ENCODE peak calls at places on chromosome 10, in eight cellular contexts. L, C, K, J, A, S, F and P are unnamed samples.

GRCh38 chr10:2246747-2247146 is 509.4 kb upstream of the ADARB2 start:
- DNase-seq in S (no peak), C (no peak), L (no peak), K (no peak), F (no peak), J (no peak), A (no peak), P (no peak)

GRCh38 chr10:100345570-100346330 is 1.3 kb upstream of the SCD start:
- DNase-seq in C (peak), J (peak), S (no peak), A (no peak), L (no peak), F (no peak), K (no peak), P (no peak)

GRCh38 chr10:98466916-98467505 is 20.3 kb upstream of the HPS1 start:
- DNase-seq in C (no peak), S (no peak), A (no peak), L (no peak), J (no peak), K (no peak), F (no peak), P (no peak)

GRCh38 chr10:30812018-30812851 is 182.7 kb upstream of the LYZL2 start:
- DNase-seq in F (no peak), L (no peak), A (no peak), J (no peak), S (no peak), K (no peak), C (no peak), P (peak)

GRCh38 chr10:25465582-25466372 is 291.0 kb downstream of the GPR158 start:
- DNase-seq in A (no peak), K (no peak), C (no peak), L (no peak), S (peak), F (no peak), J (peak), P (no peak)

GRCh38 chr10:75109459-75109778 is 2.0 kb upstream of the SAMD8 start:
- DNase-seq in A (no peak), K (no peak), F (no peak), J (no peak), S (no peak), L (no peak), C (no peak), P (no peak)

GRCh38 chr10:131016556-131016955 is 295.0 kb downstream of the TCERG1L start:
- DNase-seq in C (no peak), K (no peak), L (no peak), J (no peak), A (no peak), S (no peak), F (no peak), P (no peak)

GRCh38 chr10:102229810-102230263 is 3.7 kb downstream of the ELOVL3 start:
- DNase-seq in A (peak), C (peak), J (peak), K (peak), L (peak), S (peak), F (peak), P (no peak)

GRCh38 chr10:58373446-58373834 is 11.8 kb upstream of the TFAM start:
- DNase-seq in S (no peak), A (no peak), L (no peak), K (no peak), J (no peak), C (peak), F (no peak), P (no peak)

GRCh38 chr10:77505431-77506334 is 131.9 kb downstream of the KCNMA1 start:
- DNase-seq in J (peak), F (no peak), A (no peak), C (peak), L (no peak), K (peak), S (no peak), P (peak)

GRCh38 chr10:71300555-71301370 is 18.3 kb upstream of the SLC29A3 start:
- DNase-seq in A (no peak), S (peak), J (no peak), C (no peak), F (no peak), L (no peak), K (no peak), P (no peak)

GRCh38 chr10:72692897-72693598 is 1.1 kb downstream of the MCU start:
- DNase-seq in S (no peak), F (no peak), L (no peak), C (no peak), J (no peak), A (no peak), K (no peak), P (no peak)

GRCh38 chr10:12534824-12535223 is 185.5 kb downstream of the CAMK1D start:
- DNase-seq in S (no peak), K (no peak), L (no peak), J (no peak), A (no peak), C (no peak), F (no peak), P (no peak)

GRCh38 chr10:83553366-83553765 is 585.9 kb upstream of the GHITM start:
- DNase-seq in K (no peak), A (no peak), F (no peak), C (no peak), J (no peak), L (no peak), S (no peak), P (no peak)

GRCh38 chr10:121322776-121323175 is 275.5 kb downstream of the FGFR2 start:
- DNase-seq in C (no peak), L (no peak), K (no peak), F (no peak), A (no peak), J (no peak), S (no peak), P (no peak)

GRCh38 chr10:71708301-71708703 is 11.3 kb downstream of the C10orf105 start:
- DNase-seq in S (no peak), C (no peak), J (no peak), L (peak), K (no peak), F (peak), A (no peak), P (no peak)

GRCh38 chr10:31290386-31290785 is 28.6 kb upstream of the ZEB1 start:
- DNase-seq in S (no peak), C (no peak), K (no peak), L (no peak), A (no peak), F (no peak), J (no peak), P (no peak)

GRCh38 chr10:62046522-62047239 is 145.2 kb downstream of the ARID5B start:
- DNase-seq in L (no peak), S (no peak), J (peak), A (no peak), K (no peak), F (no peak), C (peak), P (no peak)

GRCh38 chr10:84428711-84429110 is 100.3 kb downstream of the CCSER2 start:
- DNase-seq in J (no peak), C (no peak), A (no peak), S (no peak), L (no peak), K (no peak), F (no peak), P (no peak)

GRCh38 chr10:43039629-43040481 is 37.0 kb upstream of the RET start:
- DNase-seq in L (no peak), K (no peak), S (no peak), F (no peak), J (no peak), A (no peak), C (no peak), P (no peak)

GRCh38 chr10:29377333-29377961 is 88.6 kb downstream of the LYZL1 start:
- DNase-seq in J (peak), S (no peak), F (no peak), L (no peak), C (peak), A (no peak), K (peak), P (no peak)

GRCh38 chr10:103888113-103888841 is 29.7 kb downstream of the STN1 start:
- DNase-seq in A (no peak), K (no peak), S (peak), C (peak), F (no peak), J (peak), L (no peak), P (no peak)

GRCh38 chr10:86592413-86592812 is 61.9 kb upstream of the OPN4 start:
- DNase-seq in A (no peak), J (peak), F (no peak), C (no peak), L (no peak), S (no peak), K (no peak), P (no peak)

GRCh38 chr10:60827791-60828488 is 49.7 kb downstream of the CDK1 start:
- DNase-seq in L (no peak), F (no peak), J (no peak), K (no peak), A (no peak), S (no peak), C (no peak), P (no peak)

GRCh38 chr10:27558612-27559020 is 54.5 kb downstream of the RAB18 start:
- DNase-seq in A (no peak), L (no peak), J (peak), S (no peak), K (peak), F (peak), C (peak), P (peak)

GRCh38 chr10:28744021-28744420 is 66.7 kb downstream of the BAMBI start:
- DNase-seq in L (no peak), A (no peak), K (no peak), F (no peak), C (no peak), S (no peak), J (no peak), P (no peak)

GRCh38 chr10:133520193-133520738 is 6.9 kb upstream of the CYP2E1 start:
- DNase-seq in S (no peak), A (peak), L (peak), J (peak), F (peak), C (peak), K (peak), P (no peak)

GRCh38 chr10:101567165-101568006 is 20.7 kb downstream of the POLL start:
- DNase-seq in A (no peak), J (no peak), L (no peak), S (no peak), F (no peak), K (no peak), C (no peak), P (no peak)

GRCh38 chr10:70806841-70807240 is 8.9 kb upstream of the SGPL1 start:
- DNase-seq in J (no peak), A (no peak), C (no peak), K (no peak), L (no peak), F (no peak), S (no peak), P (no peak)